ENCODE peak calls at places on chromosomes 5 and 9, in four cellular contexts. K, H, P and D are unnamed samples.

GRCh38 chr9:137252555-137253506 is 1.7 kb downstream of the STPG3 start:
- DNase-seq in K (no peak), P (no peak), H (no peak), D (no peak)

GRCh38 chr9:131358438-131359029 is 35.4 kb upstream of the PRRC2B start:
- DNase-seq in H (no peak), K (no peak), P (no peak), D (no peak)

GRCh38 chr5:43401827-43402226 is 10.4 kb downstream of the CCL28 start:
- DNase-seq in K (peak; percentile 18), H (no peak), P (no peak), D (peak; percentile 4)

GRCh38 chr5:36875051-36875788 is 1.3 kb upstream of the NIPBL start:
- DNase-seq in H (peak; percentile 29), K (peak; percentile 46), P (peak; percentile 93), D (peak; percentile 43)

GRCh38 chr5:140554454-140554853 is 2.8 kb downstream of the SRA1 start:
- DNase-seq in P (no peak), K (peak; percentile 76), H (peak; percentile 53), D (peak; percentile 50)

GRCh38 chr5:179166171-179166885 is 106.2 kb downstream of the ZNF354C start:
- DNase-seq in P (no peak), K (no peak), H (no peak), D (no peak)

GRCh38 chr9:113446323-113446740 is 17.2 kb upstream of the RGS3 start:
- DNase-seq in K (peak; percentile 67), P (no peak), H (peak; percentile 18), D (peak; percentile 54)

GRCh38 chr9:135926402-135927194 is 19.3 kb upstream of the CAMSAP1 start:
- DNase-seq in H (peak; percentile 57), K (peak; percentile 82), P (peak; percentile 90), D (peak; percentile 82)

GRCh38 chr5:100790170-100790665 is 112.9 kb downstream of the ST8SIA4 start:
- DNase-seq in K (no peak), H (no peak), P (no peak), D (no peak)

GRCh38 chr5:112738180-112738560 is 485 bp downstream of the APC start:
- DNase-seq in H (peak; percentile 3), P (no peak), K (peak; percentile 5), D (no peak)

GRCh38 chr5:75234251-75234650 is 2.4 kb downstream of the ANKRD31 start:
- DNase-seq in P (no peak), H (no peak), K (no peak), D (no peak)

GRCh38 chr9:35338561-35339274 is 151.2 kb upstream of the RUSC2 start:
- DNase-seq in H (no peak), P (no peak), K (no peak), D (no peak)

GRCh38 chr5:124262443-124262842 is 484.0 kb downstream of the ZNF608 start:
- DNase-seq in K (peak; percentile 10), H (no peak), P (no peak), D (no peak)

GRCh38 chr5:141478321-141478945 is 2.7 kb downstream of the PCDHGC3 start:
- DNase-seq in K (peak; percentile 51), P (peak; percentile 90), H (no peak), D (peak; percentile 56)

GRCh38 chr5:1959231-1959630 is 76.5 kb upstream of the IRX4 start:
- DNase-seq in K (no peak), P (peak; percentile 74), H (no peak), D (no peak)

GRCh38 chr5:147464211-147464610 is 45.7 kb downstream of the DPYSL3 start:
- DNase-seq in K (peak; percentile 66), H (no peak), P (no peak), D (peak; percentile 28)

GRCh38 chr9:17531642-17532254 is 47.1 kb upstream of the SH3GL2 start:
- DNase-seq in K (peak; percentile 56), P (no peak), H (peak; percentile 28), D (peak; percentile 39)

GRCh38 chr9:92746567-92747458 is 17.8 kb downstream of the BICD2 start:
- DNase-seq in K (peak; percentile 27), H (peak; percentile 41), P (peak; percentile 68), D (no peak)

GRCh38 chr5:6713274-6714181 is at the start of gene TENT4A:
- DNase-seq in H (no peak), P (peak; percentile 88), K (no peak), D (peak; percentile 27)

GRCh38 chr9:126934441-126934840 is 19.9 kb downstream of the RALGPS1 start:
- DNase-seq in H (no peak), P (no peak), K (no peak), D (no peak)

GRCh38 chr5:110288766-110289165 is 437.7 kb downstream of the TMEM232 start:
- DNase-seq in K (peak; percentile 99), P (no peak), H (peak; percentile 9), D (peak; percentile 99)

GRCh38 chr5:101783241-101784095 is 512.6 kb downstream of the SLCO4C1 start:
- DNase-seq in H (no peak), K (no peak), P (no peak), D (no peak)

GRCh38 chr5:74934949-74935751 is 69.0 kb upstream of the FAM169A start:
- DNase-seq in H (peak; percentile 88), P (no peak), K (peak; percentile 75), D (peak; percentile 82)

GRCh38 chr5:98780390-98780789 is 6.9 kb downstream of the RGMB start:
- DNase-seq in H (no peak), K (peak; percentile 50), P (no peak), D (no peak)

GRCh38 chr9:92719028-92719647 is 45.5 kb downstream of the BICD2 start:
- DNase-seq in H (no peak), K (no peak), P (peak; percentile 77), D (no peak)

GRCh38 chr9:134693011-134693410 is 51.4 kb downstream of the COL5A1 start:
- DNase-seq in H (no peak), P (no peak), K (no peak), D (no peak)

GRCh38 chr5:96279796-96280542 is 153.1 kb downstream of the PCSK1 start:
- DNase-seq in K (peak; percentile 79), P (no peak), H (peak; percentile 32), D (peak; percentile 66)

GRCh38 chr9:27671591-27671990 is 98.3 kb upstream of the C9orf72 start:
- DNase-seq in P (no peak), K (no peak), H (no peak), D (no peak)

GRCh38 chr9:33025572-33026347 is 687 bp downstream of the DNAJA1 start:
- DNase-seq in P (peak; percentile 91), H (no peak), K (peak; percentile 27), D (peak; percentile 24)

GRCh38 chr5:5512496-5512895 is 90.0 kb downstream of the ICE1 start:
- DNase-seq in K (no peak), H (no peak), P (no peak), D (no peak)

GRCh38 chr5:80967500-80968181 is 7.5 kb downstream of the RASGRF2 start:
- DNase-seq in K (peak; percentile 74), H (peak; percentile 84), P (no peak), D (peak; percentile 58)

GRCh38 chr5:59564895-59565294 is 328.6 kb downstream of the PDE4D start:
- DNase-seq in K (no peak), P (no peak), H (no peak), D (no peak)

GRCh38 chr5:177496111-177497010 is 1.0 kb downstream of the PDLIM7 start:
- DNase-seq in P (no peak), H (peak; percentile 95), K (peak; percentile 92), D (peak; percentile 89)

GRCh38 chr5:77806213-77806843 is 30.2 kb upstream of the TBCA start:
- DNase-seq in K (no peak), P (no peak), H (no peak), D (no peak)
- H3K4me3 ChIP-seq in K (no peak overlapping the region), P (no peak overlapping the region), H (no peak overlapping the region), D (peak overlapping the region; percentile 21)

GRCh38 chr5:32754251-32754650 is 43.1 kb downstream of the NPR3 start:
- DNase-seq in K (peak; percentile 20), P (no peak), H (no peak), D (peak; percentile 16)

DNA sequence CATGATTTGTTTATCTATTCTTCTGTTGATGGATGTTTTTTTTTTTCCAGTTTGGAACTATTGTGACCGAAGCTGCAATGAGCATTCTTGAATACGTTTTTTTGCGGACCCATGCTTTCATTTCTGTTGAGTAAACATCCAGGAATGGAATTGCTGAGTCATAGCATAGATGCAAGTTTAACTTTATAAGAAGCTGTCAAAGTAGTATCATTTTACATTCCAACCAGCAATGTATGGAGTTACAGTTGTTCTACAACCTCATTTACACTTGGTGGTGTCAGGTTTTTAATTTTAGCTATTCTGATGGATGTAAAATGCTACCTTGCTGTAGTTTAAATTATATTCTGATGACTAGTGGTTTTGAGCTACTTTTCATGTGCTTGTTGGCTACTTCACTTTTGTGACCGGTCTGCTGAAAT is 49.0 kb downstream of the NPR3 start:
- DNase-seq in K (peak; percentile 91), H (peak; percentile 79), P (no peak), D (peak; percentile 83)
- H3K4me3 ChIP-seq in K (no peak overlapping the region), H (peak overlapping the region; percentile 12), P (no peak overlapping the region), D (no peak overlapping the region)

GRCh38 chr9:129108805-129109370 is 1.7 kb downstream of the CRAT start:
- DNase-seq in K (no peak), H (no peak), P (no peak), D (no peak)
- H3K4me3 ChIP-seq in K (no peak overlapping the region), H (peak overlapping the region; percentile 91), P (no peak overlapping the region), D (peak overlapping the region; percentile 77)

GRCh38 chr9:98810106-98810840 is 2.8 kb downstream of the GALNT12 start:
- DNase-seq in K (peak; percentile 56), P (peak; percentile 40), H (no peak), D (no peak)
- H3K4me3 ChIP-seq in K (no peak overlapping the region), P (no peak overlapping the region), H (no peak overlapping the region), D (no peak overlapping the region)

DNA sequence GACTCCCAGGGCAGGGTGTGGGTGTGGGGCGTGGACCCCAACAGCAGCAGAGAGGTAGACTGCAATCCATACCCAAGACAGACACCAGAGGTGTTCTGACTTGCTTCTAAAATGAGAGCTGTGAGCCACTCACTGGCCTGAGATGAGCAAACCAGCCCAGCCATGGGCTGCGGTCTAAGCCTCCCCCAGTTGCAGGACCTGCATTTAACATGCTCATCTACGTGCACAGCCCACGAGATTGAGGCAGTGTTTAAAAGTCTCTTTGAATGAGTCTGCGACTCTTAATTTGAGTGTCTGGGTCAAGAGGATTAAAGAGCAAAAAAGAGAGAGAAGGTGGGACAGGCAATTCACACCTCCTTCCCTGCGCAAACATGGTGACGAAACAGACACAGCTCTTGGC is 5.9 kb downstream of the SURF4 start:
- DNase-seq in P (no peak), K (no peak), H (no peak), D (no peak)
- H3K4me3 ChIP-seq in P (no peak overlapping the region), K (no peak overlapping the region), H (no peak overlapping the region), D (no peak overlapping the region)

GRCh38 chr9:111604054-111604615 is 4.7 kb upstream of the PTGR1 start:
- DNase-seq in H (no peak), P (no peak), K (no peak), D (no peak)

GRCh38 chr9:111610149-111610548 is 10.7 kb upstream of the PTGR1 start:
- DNase-seq in P (no peak), H (no peak), K (no peak), D (no peak)

GRCh38 chr9:111601237-111602018 is 2.0 kb upstream of the PTGR1 start:
- DNase-seq in P (no peak), K (peak; percentile 67), H (peak; percentile 24), D (peak; percentile 38)

GRCh38 chr9:111603041-111603440 is 3.6 kb upstream of the PTGR1 start:
- DNase-seq in P (no peak), H (no peak), K (no peak), D (no peak)

GRCh38 chr9:111605041-111605559 is 5.7 kb upstream of the PTGR1 start:
- DNase-seq in H (no peak), K (no peak), P (no peak), D (no peak)
- H3K4me3 ChIP-seq in H (no peak overlapping the region), K (no peak overlapping the region), P (no peak overlapping the region), D (no peak overlapping the region)

GRCh38 chr5:168287362-168287761 is 4.1 kb upstream of the WWC1 start:
- DNase-seq in K (no peak), H (no peak), P (no peak), D (no peak)
- H3K4me3 ChIP-seq in K (no peak overlapping the region), H (no peak overlapping the region), P (no peak overlapping the region), D (no peak overlapping the region)